ENCODE peak calls at places on chromosomes 3 and 15, in four cellular contexts. One of them, this sample, is unnamed.

GRCh38 chr3:34363871-34364270 is 565.4 kb downstream of the PDCD6IP start:
- DNase-seq in GM19239: no peak
- DNase-seq in M059J: no peak
- DNase-seq in stimulated activated CD4-positive, alpha-beta T cell treated with anti-CD3 and anti-CD28 coated beads, Interleukin-12 subunit alpha, Interleukin-12 subunit beta, amount 100 ng/mL, for 4 hours: no peak
- DNase-seq in this sample: no peak

GRCh38 chr3:129536374-129536667 is 6.7 kb upstream of the H1-8 start:
- DNase-seq in GM19239: no peak
- DNase-seq in M059J: no peak
- DNase-seq in stimulated activated CD4-positive, alpha-beta T cell treated with anti-CD3 and anti-CD28 coated beads, Interleukin-12 subunit alpha, Interleukin-12 subunit beta, amount 100 ng/mL, for 4 hours: no peak
- DNase-seq in this sample: no peak

GRCh38 chr15:78691873-78692421 is 50.9 kb upstream of the CHRNB4 start:
- DNase-seq in GM19239: no peak
- DNase-seq in M059J: peak
- DNase-seq in stimulated activated CD4-positive, alpha-beta T cell treated with anti-CD3 and anti-CD28 coated beads, Interleukin-12 subunit alpha, Interleukin-12 subunit beta, amount 100 ng/mL, for 4 hours: no peak
- DNase-seq in this sample: no peak

GRCh38 chr3:60399861-60400845 is 851.1 kb downstream of the FHIT start:
- DNase-seq in GM19239: no peak
- DNase-seq in M059J: peak
- DNase-seq in stimulated activated CD4-positive, alpha-beta T cell treated with anti-CD3 and anti-CD28 coated beads, Interleukin-12 subunit alpha, Interleukin-12 subunit beta, amount 100 ng/mL, for 4 hours: no peak
- DNase-seq in this sample: no peak

GRCh38 chr3:105848821-105849220 is 20.0 kb downstream of the CBLB start:
- DNase-seq in GM19239: no peak
- DNase-seq in M059J: no peak
- DNase-seq in stimulated activated CD4-positive, alpha-beta T cell treated with anti-CD3 and anti-CD28 coated beads, Interleukin-12 subunit alpha, Interleukin-12 subunit beta, amount 100 ng/mL, for 4 hours: no peak
- DNase-seq in this sample: no peak

GRCh38 chr3:193701896-193702644 is 109.1 kb downstream of the OPA1 start:
- DNase-seq in GM19239: no peak
- DNase-seq in M059J: peak
- DNase-seq in stimulated activated CD4-positive, alpha-beta T cell treated with anti-CD3 and anti-CD28 coated beads, Interleukin-12 subunit alpha, Interleukin-12 subunit beta, amount 100 ng/mL, for 4 hours: no peak
- DNase-seq in this sample: peak

GRCh38 chr3:73061416-73061815 is at the start of gene EBLN2:
- DNase-seq in GM19239: no peak
- DNase-seq in M059J: no peak
- DNase-seq in stimulated activated CD4-positive, alpha-beta T cell treated with anti-CD3 and anti-CD28 coated beads, Interleukin-12 subunit alpha, Interleukin-12 subunit beta, amount 100 ng/mL, for 4 hours: no peak
- DNase-seq in this sample: no peak

GRCh38 chr3:9397911-9398714 is 698 bp downstream of the SETD5 start:
- DNase-seq in GM19239: no peak
- DNase-seq in M059J: peak
- DNase-seq in stimulated activated CD4-positive, alpha-beta T cell treated with anti-CD3 and anti-CD28 coated beads, Interleukin-12 subunit alpha, Interleukin-12 subunit beta, amount 100 ng/mL, for 4 hours: peak
- DNase-seq in this sample: peak

GRCh38 chr15:36844453-36845094 is 255.8 kb downstream of the MEIS2 start:
- DNase-seq in GM19239: no peak
- DNase-seq in M059J: peak
- DNase-seq in stimulated activated CD4-positive, alpha-beta T cell treated with anti-CD3 and anti-CD28 coated beads, Interleukin-12 subunit alpha, Interleukin-12 subunit beta, amount 100 ng/mL, for 4 hours: no peak
- DNase-seq in this sample: no peak

GRCh38 chr3:17539436-17539835 is 203.0 kb downstream of the TBC1D5 start:
- DNase-seq in GM19239: no peak
- DNase-seq in M059J: no peak
- DNase-seq in stimulated activated CD4-positive, alpha-beta T cell treated with anti-CD3 and anti-CD28 coated beads, Interleukin-12 subunit alpha, Interleukin-12 subunit beta, amount 100 ng/mL, for 4 hours: no peak
- DNase-seq in this sample: no peak

GRCh38 chr3:66371432-66371831 is 129.4 kb downstream of the LRIG1 start:
- DNase-seq in GM19239: no peak
- DNase-seq in M059J: no peak
- DNase-seq in stimulated activated CD4-positive, alpha-beta T cell treated with anti-CD3 and anti-CD28 coated beads, Interleukin-12 subunit alpha, Interleukin-12 subunit beta, amount 100 ng/mL, for 4 hours: no peak
- DNase-seq in this sample: no peak

GRCh38 chr3:106083207-106083606 is 214.4 kb upstream of the CBLB start:
- DNase-seq in GM19239: no peak
- DNase-seq in M059J: no peak
- DNase-seq in stimulated activated CD4-positive, alpha-beta T cell treated with anti-CD3 and anti-CD28 coated beads, Interleukin-12 subunit alpha, Interleukin-12 subunit beta, amount 100 ng/mL, for 4 hours: no peak
- DNase-seq in this sample: no peak

GRCh38 chr3:125107384-125107783 is 51.6 kb upstream of the HEG1 start:
- DNase-seq in GM19239: no peak
- DNase-seq in M059J: no peak
- DNase-seq in stimulated activated CD4-positive, alpha-beta T cell treated with anti-CD3 and anti-CD28 coated beads, Interleukin-12 subunit alpha, Interleukin-12 subunit beta, amount 100 ng/mL, for 4 hours: no peak
- DNase-seq in this sample: no peak

GRCh38 chr3:187750041-187750512 is 4.8 kb upstream of the BCL6 start:
- DNase-seq in GM19239: no peak
- DNase-seq in M059J: no peak
- DNase-seq in stimulated activated CD4-positive, alpha-beta T cell treated with anti-CD3 and anti-CD28 coated beads, Interleukin-12 subunit alpha, Interleukin-12 subunit beta, amount 100 ng/mL, for 4 hours: no peak
- DNase-seq in this sample: no peak

GRCh38 chr3:93861021-93861420 is 112.7 kb downstream of the PROS1 start:
- DNase-seq in GM19239: no peak
- DNase-seq in M059J: no peak
- DNase-seq in stimulated activated CD4-positive, alpha-beta T cell treated with anti-CD3 and anti-CD28 coated beads, Interleukin-12 subunit alpha, Interleukin-12 subunit beta, amount 100 ng/mL, for 4 hours: no peak
- DNase-seq in this sample: no peak

GRCh38 chr3:29281265-29282228 is 676 bp downstream of the RBMS3 start:
- DNase-seq in GM19239: no peak
- DNase-seq in M059J: peak
- DNase-seq in stimulated activated CD4-positive, alpha-beta T cell treated with anti-CD3 and anti-CD28 coated beads, Interleukin-12 subunit alpha, Interleukin-12 subunit beta, amount 100 ng/mL, for 4 hours: no peak
- DNase-seq in this sample: peak

GRCh38 chr3:197010556-197011351 is 18.9 kb downstream of the MELTF start:
- DNase-seq in GM19239: no peak
- DNase-seq in M059J: no peak
- DNase-seq in stimulated activated CD4-positive, alpha-beta T cell treated with anti-CD3 and anti-CD28 coated beads, Interleukin-12 subunit alpha, Interleukin-12 subunit beta, amount 100 ng/mL, for 4 hours: no peak
- DNase-seq in this sample: no peak

GRCh38 chr3:31530039-31530983 is 2.4 kb upstream of the STT3B start:
- DNase-seq in GM19239: no peak
- DNase-seq in M059J: no peak
- DNase-seq in stimulated activated CD4-positive, alpha-beta T cell treated with anti-CD3 and anti-CD28 coated beads, Interleukin-12 subunit alpha, Interleukin-12 subunit beta, amount 100 ng/mL, for 4 hours: no peak
- DNase-seq in this sample: no peak